ENCODE peak calls at places on chromosomes 5 and 9, in five cellular contexts. N is thyroid gland, I is uterus, O is H54, X is HCT116. T is an unnamed sample.

GRCh38 chr5:17402291-17403121 is 95.5 kb upstream of the TAF11L2 start:
- DNase-seq in N (no peak), I (no peak), O (no peak), X (no peak), T (no peak)

GRCh38 chr9:129333961-129334743 is 156.1 kb upstream of the IER5L start:
- DNase-seq in N (peak; percentile 98), I (peak; percentile 93), O (peak; percentile 83), X (peak; percentile 93), T (no peak)

GRCh38 chr5:130158036-130158435 is 253.8 kb downstream of the CHSY3 start:
- DNase-seq in N (no peak), I (no peak), O (no peak), X (no peak), T (no peak)

GRCh38 chr5:137201876-137202275 is 297.2 kb downstream of the SPOCK1 start:
- DNase-seq in N (no peak), I (peak; percentile 33), O (no peak), X (no peak), T (no peak)

GRCh38 chr9:96646081-96646991 is 8.8 kb downstream of the PRXL2C start:
- DNase-seq in N (peak; percentile 56), I (no peak), O (no peak), X (no peak), T (no peak)

GRCh38 chr5:4245511-4245910 is 649.9 kb downstream of the IRX1 start:
- DNase-seq in N (no peak), I (no peak), O (no peak), X (no peak), T (no peak)

GRCh38 chr5:168946363-168946762 is 354.6 kb downstream of the SLIT3 start:
- DNase-seq in N (no peak), I (no peak), O (no peak), X (no peak), T (peak; percentile 54)

GRCh38 chr5:172110921-172111873 is 76.8 kb downstream of the STK10 start:
- DNase-seq in N (no peak), I (no peak), O (peak; percentile 45), X (no peak), T (peak; percentile 87)

GRCh38 chr5:52693279-52693678 is 94.4 kb upstream of the ITGA1 start:
- DNase-seq in N (peak; percentile 9), I (peak; percentile 34), O (no peak), X (no peak), T (no peak)

GRCh38 chr5:45225571-45226031 is 416.9 kb downstream of the MRPS30 start:
- DNase-seq in N (no peak), I (no peak), O (no peak), X (no peak), T (no peak)

GRCh38 chr5:159051431-159052281 is 48.1 kb downstream of the EBF1 start:
- DNase-seq in N (peak; percentile 44), I (peak; percentile 56), O (no peak), X (no peak), T (no peak)

GRCh38 chr5:159050408-159051091 is 49.2 kb downstream of the EBF1 start:
- DNase-seq in N (no peak), I (peak; percentile 34), O (no peak), X (no peak), T (no peak)

GRCh38 chr5:159048298-159048697 is 51.4 kb downstream of the EBF1 start:
- DNase-seq in N (no peak), I (no peak), O (no peak), X (no peak), T (no peak)

GRCh38 chr5:159052282-159053011 is 47.3 kb downstream of the EBF1 start:
- DNase-seq in N (no peak), I (no peak), O (no peak), X (no peak), T (no peak)

DNA sequence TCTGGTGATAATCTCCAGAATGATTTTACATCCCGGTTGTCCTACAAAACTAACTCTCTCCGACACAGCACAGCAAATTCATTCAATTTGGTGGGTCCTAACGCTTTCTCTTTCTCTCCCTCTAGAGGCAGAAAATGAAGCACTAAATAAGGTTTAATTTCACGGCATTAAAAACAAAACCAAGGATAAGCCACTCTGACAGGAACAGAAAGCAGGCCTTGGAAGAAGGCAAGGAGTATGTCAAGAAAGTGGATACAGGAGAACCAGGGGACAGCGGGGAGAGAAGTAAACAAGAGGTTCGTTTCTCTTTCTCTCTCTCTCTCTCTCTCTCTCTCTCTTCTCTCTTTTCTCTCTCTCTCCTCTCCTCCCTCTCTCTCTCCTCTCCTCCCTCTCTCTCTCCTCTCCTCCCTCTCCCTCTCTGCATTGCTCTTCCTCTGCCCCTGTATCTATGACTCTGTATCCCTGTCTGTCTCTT is 49.8 kb downstream of the EBF1 start:
- DNase-seq in N (no peak), I (peak; percentile 44), O (no peak), X (no peak), T (no peak)
- TF ChIP-seq POLR2A in N (no peak), I (peak; percentile 65), O (no peak), X (no peak), T (no peak)

GRCh38 chr5:106171708-106172107 is 1499.0 kb downstream of the EFNA5 start:
- DNase-seq in N (no peak), I (no peak), O (no peak), X (no peak), T (no peak)

GRCh38 chr5:106167766-106168165 is 1503.0 kb downstream of the EFNA5 start:
- DNase-seq in N (no peak), I (no peak), O (no peak), X (no peak), T (no peak)

GRCh38 chr5:106172681-106173532 is 1497.8 kb downstream of the EFNA5 start:
- DNase-seq in N (no peak), I (no peak), O (no peak), X (no peak), T (no peak)

GRCh38 chr5:106174903-106175302 is 1495.8 kb downstream of the EFNA5 start:
- DNase-seq in N (no peak), I (no peak), O (no peak), X (no peak), T (no peak)

DNA sequence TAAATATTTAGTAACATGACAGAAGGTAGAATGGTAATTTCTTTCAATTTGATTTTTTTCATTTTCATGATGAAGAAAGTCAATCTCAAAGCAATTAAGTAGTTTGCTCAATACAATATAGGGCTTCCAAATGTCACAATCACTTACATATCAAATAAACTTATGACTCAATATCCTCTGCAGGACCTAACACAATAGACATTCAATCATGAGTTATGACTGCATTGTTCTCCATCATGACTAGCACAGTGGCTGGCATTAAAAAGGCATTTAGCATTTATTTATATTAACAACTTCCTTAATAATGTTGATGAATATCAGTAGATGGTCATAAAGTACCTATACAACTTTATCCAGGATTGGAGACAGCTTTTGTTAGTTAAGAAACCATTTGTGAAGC is 1499.6 kb downstream of the EFNA5 start:
- DNase-seq in N (no peak), I (no peak), O (no peak), X (no peak), T (no peak)
- TF ChIP-seq POLR2A in N (no peak), I (no peak), O (no peak), X (no peak), T (no peak)

GRCh38 chr5:141512390-141513020 is 23.6 kb downstream of the PCDHGC5 start:
- DNase-seq in N (peak; percentile 92), I (peak; percentile 87), O (no peak), X (peak; percentile 32), T (peak; percentile 86)
- TF ChIP-seq POLR2A in N (no peak), I (no peak), O (no peak), X (no peak), T (no peak)

GRCh38 chr9:120875954-120876841 is 790 bp downstream of the PHF19 start:
- DNase-seq in N (peak; percentile 60), I (peak; percentile 89), O (peak; percentile 100), X (peak; percentile 73), T (peak; percentile 92)
- TF ChIP-seq POLR2A in N (no peak), I (peak; percentile 17), O (peak; percentile 49), X (peak; percentile 25), T (peak; percentile 65)

DNA sequence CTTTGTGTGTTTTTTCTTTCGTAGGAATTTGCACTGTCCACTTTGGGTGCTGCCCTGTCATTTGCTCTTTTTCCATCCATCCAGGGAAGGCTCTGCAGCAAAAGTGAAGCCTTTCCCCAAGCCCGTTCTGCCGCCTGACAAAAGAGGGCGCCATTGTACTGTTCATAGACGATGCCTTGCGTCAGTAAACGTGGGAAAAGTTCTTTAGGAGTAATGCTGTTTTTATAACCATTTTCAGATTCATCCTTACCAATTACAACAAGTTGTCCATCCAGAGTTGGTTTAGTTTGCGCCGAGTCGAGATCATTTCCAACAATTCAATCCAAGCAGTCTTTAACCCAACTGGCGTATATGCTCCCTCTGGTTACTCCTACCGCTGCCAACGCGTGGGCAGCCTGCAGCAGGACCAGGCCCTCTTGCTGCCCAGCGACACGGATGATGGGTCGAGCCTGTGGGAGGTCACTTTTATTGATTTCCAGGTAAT is 34.3 kb upstream of the RPS23 start:
- DNase-seq in N (peak; percentile 39), I (peak; percentile 68), O (peak; percentile 31), X (peak; percentile 54), T (peak; percentile 68)
- TF ChIP-seq POLR2A in N (no peak), I (no peak), O (no peak), X (no peak), T (no peak)

DNA sequence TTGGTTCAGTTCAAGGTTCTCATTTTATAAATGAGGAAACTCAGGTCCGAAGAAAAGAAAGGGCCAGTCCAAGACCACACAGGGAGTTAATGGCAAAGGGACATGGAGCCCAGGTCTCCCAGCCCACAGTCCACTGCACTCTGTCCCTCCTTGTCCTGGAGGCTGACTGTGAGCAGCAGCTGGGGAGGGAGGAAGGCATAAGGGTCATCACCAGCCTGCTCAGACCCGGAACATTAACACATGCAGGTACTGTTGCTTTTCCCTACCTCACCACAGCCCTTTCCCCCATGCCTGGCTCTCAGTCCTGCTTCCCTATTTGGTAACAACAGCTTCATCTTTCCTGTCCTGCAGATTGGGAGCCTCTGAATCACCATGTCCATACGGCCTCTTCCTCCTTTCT is 4.0 kb downstream of the GPX3 start:
- DNase-seq in N (no peak), I (no peak), O (no peak), X (no peak), T (no peak)
- TF ChIP-seq POLR2A in N (no peak), I (no peak), O (no peak), X (no peak), T (no peak)